ENCODE peak calls at places on chromosomes 1 and 21, in eight cellular contexts. H is HL-60, G is HCT116, M is prostate gland, K is breast epithelium, V is HepG2, N is esophagus muscularis mucosa, P is vagina. S is an unnamed sample.

GRCh38 chr1:26697978-26698849 is 2.4 kb downstream of the ARID1A start:
- DNase-seq in H (no peak), G (peak; percentile 80), M (peak; percentile 81), K (no peak), V (peak; percentile 89), N (no peak), P (no peak), S (peak; percentile 35)

GRCh38 chr1:209768354-209768774 is 12.5 kb downstream of the TRAF3IP3 start:
- DNase-seq in H (peak; percentile 74), G (no peak), M (no peak), K (no peak), V (no peak), N (no peak), P (no peak), S (peak; percentile 55)

GRCh38 chr1:240256836-240257503 is 165.3 kb downstream of the FMN2 start:
- DNase-seq in H (no peak), G (no peak), M (no peak), K (no peak), V (no peak), N (no peak), P (no peak), S (no peak)

GRCh38 chr1:65147424-65148177 is 402 bp upstream of the AK4 start:
- DNase-seq in H (no peak), G (no peak), M (peak; percentile 46), K (no peak), V (no peak), N (no peak), P (no peak), S (peak; percentile 71)

GRCh38 chr1:93591833-93592635 is 89.6 kb downstream of the BCAR3 start:
- DNase-seq in H (no peak), G (no peak), M (peak; percentile 42), K (no peak), V (peak; percentile 90), N (no peak), P (no peak), S (peak; percentile 96)

GRCh38 chr1:154993572-154994268 is at the start of gene LENEP:
- DNase-seq in H (no peak), G (no peak), M (no peak), K (no peak), V (no peak), N (no peak), P (no peak), S (no peak)

GRCh38 chr1:10779201-10779600 is 17.2 kb downstream of the CASZ1 start:
- DNase-seq in H (no peak), G (peak; percentile 83), M (peak; percentile 79), K (no peak), V (no peak), N (no peak), P (no peak), S (peak; percentile 86)

GRCh38 chr1:223887724-223888428 is 42.1 kb upstream of the TP53BP2 start:
- DNase-seq in H (no peak), G (peak; percentile 24), M (no peak), K (no peak), V (no peak), N (no peak), P (no peak), S (no peak)

GRCh38 chr1:168121314-168122029 is 15.3 kb downstream of the GPR161 start:
- DNase-seq in H (no peak), G (no peak), M (no peak), K (no peak), V (no peak), N (no peak), P (peak; percentile 94), S (peak; percentile 37)

GRCh38 chr21:25735221-25735894 is 586 bp downstream of the GABPA start:
- DNase-seq in H (peak; percentile 73), G (peak; percentile 39), M (peak; percentile 90), K (peak; percentile 90), V (peak; percentile 80), N (peak; percentile 97), P (peak; percentile 96), S (peak; percentile 90)

GRCh38 chr1:212699839-212700596 is at the start of gene BATF3:
- DNase-seq in H (no peak), G (no peak), M (no peak), K (no peak), V (no peak), N (no peak), P (no peak), S (peak; percentile 37)

GRCh38 chr1:167635233-167635648 is 5.2 kb downstream of the RCSD1 start:
- DNase-seq in H (no peak), G (no peak), M (no peak), K (no peak), V (no peak), N (peak; percentile 1), P (peak; percentile 65), S (no peak)

GRCh38 chr1:211210965-211211364 is 48.2 kb upstream of the RCOR3 start:
- DNase-seq in H (no peak), G (no peak), M (no peak), K (no peak), V (no peak), N (no peak), P (no peak), S (no peak)

GRCh38 chr1:43671626-43672330 is 21.8 kb downstream of the KDM4A start:
- DNase-seq in H (no peak), G (no peak), M (no peak), K (no peak), V (no peak), N (no peak), P (no peak), S (no peak)

GRCh38 chr21:44083631-44084291 is 23.4 kb upstream of the PWP2 start:
- DNase-seq in H (no peak), G (no peak), M (no peak), K (no peak), V (no peak), N (no peak), P (no peak), S (peak; percentile 53)

DNA sequence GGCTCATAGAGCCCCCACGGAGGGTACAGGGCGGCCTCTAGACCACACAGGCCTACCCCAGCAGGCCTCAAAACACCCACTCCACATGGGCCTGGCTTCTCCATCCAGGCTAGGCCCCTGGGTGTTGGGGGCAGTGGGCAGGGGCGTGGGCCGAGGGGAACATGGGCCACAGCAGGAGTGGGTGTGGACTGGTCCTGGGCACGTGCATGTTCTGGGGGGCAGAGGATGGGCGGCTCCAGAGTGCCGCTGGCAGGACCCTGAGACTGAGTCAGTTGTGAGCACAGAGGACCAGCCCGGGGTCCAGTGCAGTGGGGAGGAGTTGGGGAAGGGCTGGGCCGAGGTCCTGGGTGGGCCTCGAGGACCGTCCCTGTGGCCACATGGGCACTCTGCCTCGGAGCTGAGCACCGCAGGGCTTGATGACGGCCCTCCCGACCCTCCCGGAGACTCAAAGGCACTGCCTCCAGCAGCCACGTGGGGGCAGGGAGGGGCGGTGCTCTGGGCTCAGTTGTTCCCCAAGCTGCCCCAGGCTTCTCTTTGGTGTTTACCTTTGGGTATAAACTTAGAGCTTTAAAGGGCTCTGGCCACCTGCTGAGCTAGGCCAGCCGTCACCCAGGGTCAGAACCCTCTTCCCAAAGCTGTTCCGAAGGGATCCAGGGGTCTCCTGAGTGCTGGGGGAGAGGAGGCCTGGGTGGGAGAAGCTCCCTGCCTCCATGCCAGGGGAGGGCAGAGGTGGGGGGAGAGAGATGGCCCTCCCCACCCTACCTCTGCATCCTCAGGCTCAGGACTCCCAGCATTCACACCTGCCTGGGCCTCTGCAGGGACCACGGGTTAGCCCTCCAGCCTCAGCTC is 79.9 kb downstream of the MORN1 start:
- DNase-seq in H (no peak), G (peak; percentile 31), M (peak; percentile 53), K (peak; percentile 70), V (peak; percentile 73), N (no peak), P (no peak), S (peak; percentile 70)
- TF ChIP-seq POLR2AphosphoS5 in H (no peak), G (peak; percentile 22), M (peak; percentile 54), K (no peak), V (no peak), N (peak; percentile 57), P (no peak), S (no peak)

GRCh38 chr1:227356582-227357228 is 38.4 kb upstream of the CDC42BPA start:
- DNase-seq in H (no peak), G (peak; percentile 48), M (no peak), K (no peak), V (peak; percentile 33), N (no peak), P (no peak), S (peak; percentile 36)
- TF ChIP-seq POLR2AphosphoS5 in H (no peak), G (no peak), M (no peak), K (no peak), V (no peak), N (no peak), P (no peak), S (no peak)

DNA sequence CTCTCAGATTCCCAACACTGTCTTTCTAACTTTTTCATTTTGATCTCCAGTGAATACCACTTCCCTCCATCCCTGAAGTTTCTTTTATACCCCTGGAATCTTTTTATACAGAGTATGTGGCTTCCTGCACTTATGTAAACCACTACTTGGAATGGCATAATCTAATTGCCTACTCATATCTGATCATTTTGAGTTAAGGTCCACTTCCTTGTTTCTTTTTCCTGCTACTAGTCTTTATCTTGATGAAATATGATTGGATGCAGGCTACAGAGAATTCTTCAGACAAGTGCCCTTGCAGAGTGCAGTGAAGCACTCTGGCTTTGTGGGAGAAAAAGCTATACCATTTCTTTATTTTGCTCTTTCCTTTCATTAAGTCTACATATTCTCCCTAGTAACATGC is 325.3 kb upstream of the ADAMTS5 start:
- DNase-seq in H (no peak), G (no peak), M (no peak), K (no peak), V (no peak), N (no peak), P (no peak), S (no peak)
- TF ChIP-seq POLR2AphosphoS5 in H (no peak), G (no peak), M (no peak), K (no peak), V (no peak), N (no peak), P (no peak), S (no peak)

GRCh38 chr1:76766381-76766780 is 100.9 kb upstream of the ST6GALNAC5 start:
- DNase-seq in H (no peak), G (no peak), M (no peak), K (no peak), V (no peak), N (no peak), P (no peak), S (no peak)

GRCh38 chr1:76764638-76765572 is 102.4 kb upstream of the ST6GALNAC5 start:
- DNase-seq in H (no peak), G (no peak), M (no peak), K (no peak), V (no peak), N (no peak), P (no peak), S (no peak)

GRCh38 chr1:76759171-76759860 is 108.0 kb upstream of the ST6GALNAC5 start:
- DNase-seq in H (no peak), G (no peak), M (no peak), K (no peak), V (no peak), N (no peak), P (no peak), S (no peak)

GRCh38 chr1:76759950-76760349 is 107.3 kb upstream of the ST6GALNAC5 start:
- DNase-seq in H (no peak), G (no peak), M (no peak), K (no peak), V (no peak), N (no peak), P (no peak), S (no peak)

DNA sequence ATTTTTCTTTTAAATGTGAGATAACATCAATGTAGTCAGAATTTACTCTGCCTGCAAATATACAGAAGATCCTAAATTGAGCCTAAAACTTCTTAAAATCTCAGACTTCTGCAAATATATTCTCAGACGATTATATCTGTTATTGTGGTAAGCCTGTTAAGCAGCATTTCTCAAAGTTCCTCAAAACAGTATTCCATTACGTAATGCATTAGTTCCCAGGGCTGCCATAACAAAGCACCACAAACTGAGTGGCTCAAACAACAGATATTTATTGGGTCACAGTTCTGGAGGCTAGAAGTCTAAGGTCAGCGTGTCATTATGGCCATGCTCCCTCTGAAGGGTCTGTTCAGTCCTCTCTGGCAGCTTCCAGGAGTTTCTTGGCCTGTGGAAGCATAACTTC is 103.6 kb upstream of the ST6GALNAC5 start:
- DNase-seq in H (no peak), G (no peak), M (no peak), K (no peak), V (no peak), N (no peak), P (no peak), S (no peak)
- TF ChIP-seq POLR2AphosphoS5 in H (no peak), G (no peak), M (no peak), K (no peak), V (no peak), N (no peak), P (no peak), S (no peak)

S was measured in stomach.